ENCODE peak calls at places on chromosomes 3 and 15, in nine cellular contexts. M is non-pigmented ciliary epithelial cell, L is neural crest cell, K is NAMALWA, A is PC-9, O is neural progenitor cell, S is NCI-H524 treated with DMSO at 0.1 percent for 48 hours, H is NCI-H1092, I is cardiac septum. J is an unnamed sample.

GRCh38 chr15:58249646-58250312 is 111.6 kb downstream of the AQP9 start:
- DNase-seq in M (no peak), L (no peak), K (no peak), A (no peak), O (no peak), S (no peak), H (no peak), I (no peak), J (no peak)

GRCh38 chr3:40037582-40037981 is 228.2 kb downstream of the MYRIP start:
- DNase-seq in M (no peak), L (no peak), K (no peak), A (no peak), O (no peak), S (no peak), H (no peak), I (no peak), J (no peak)

GRCh38 chr15:95300958-95301357 is 1029.5 kb upstream of the NR2F2 start:
- DNase-seq in M (no peak), L (no peak), K (no peak), A (no peak), O (no peak), S (no peak), H (no peak), I (no peak), J (no peak)

GRCh38 chr3:127320529-127321121 is 32.8 kb upstream of the PRR20G start:
- DNase-seq in M (no peak), L (no peak), K (peak), A (no peak), O (peak), S (no peak), H (no peak), I (no peak), J (no peak)

GRCh38 chr3:137948400-137949072 is 61.4 kb upstream of the CLDN18 start:
- DNase-seq in M (no peak), L (no peak), K (no peak), A (no peak), O (no peak), S (peak), H (no peak), I (no peak), J (no peak)

GRCh38 chr15:65583701-65584100 is 27.2 kb downstream of the INTS14 start:
- DNase-seq in M (no peak), L (peak), K (peak), A (no peak), O (peak), S (no peak), H (no peak), I (no peak), J (no peak)

GRCh38 chr15:49678655-49679054 is 57.8 kb downstream of the DTWD1 start:
- DNase-seq in M (no peak), L (no peak), K (no peak), A (no peak), O (no peak), S (no peak), H (no peak), I (no peak), J (no peak)

GRCh38 chr3:102006812-102007485 is 157.6 kb downstream of the NFKBIZ start:
- DNase-seq in M (peak), L (no peak), K (no peak), A (no peak), O (no peak), S (no peak), H (peak), I (no peak), J (peak)

GRCh38 chr3:194237110-194237509 is 101.2 kb downstream of the HES1 start:
- DNase-seq in M (no peak), L (no peak), K (no peak), A (no peak), O (no peak), S (no peak), H (no peak), I (no peak), J (no peak)

GRCh38 chr3:133991209-133991608 is 38.5 kb downstream of the SLCO2A1 start:
- DNase-seq in M (no peak), L (no peak), K (no peak), A (no peak), O (no peak), S (no peak), H (no peak), I (peak), J (no peak)

GRCh38 chr15:35173444-35174118 is 88.5 kb upstream of the NANOGP8 start:
- DNase-seq in M (no peak), L (no peak), K (no peak), A (no peak), O (no peak), S (no peak), H (no peak), I (no peak), J (no peak)

GRCh38 chr15:41666353-41666920 is 6.2 kb downstream of the MGA start:
- DNase-seq in M (no peak), L (no peak), K (no peak), A (no peak), O (no peak), S (no peak), H (no peak), I (no peak), J (peak)

GRCh38 chr3:150739877-150740645 is 22.9 kb downstream of the SIAH2 start:
- DNase-seq in M (no peak), L (no peak), K (no peak), A (no peak), O (no peak), S (no peak), H (no peak), I (no peak), J (no peak)

GRCh38 chr3:76096036-76096435 is 310.7 kb upstream of the ZNF717 start:
- DNase-seq in M (no peak), L (no peak), K (no peak), A (no peak), O (no peak), S (no peak), H (no peak), I (no peak), J (no peak)

GRCh38 chr3:39936848-39937247 is 127.4 kb downstream of the MYRIP start:
- DNase-seq in M (no peak), L (no peak), K (no peak), A (no peak), O (no peak), S (no peak), H (no peak), I (no peak), J (no peak)

GRCh38 chr15:48402778-48403177 is 71.5 kb downstream of the DUT start:
- DNase-seq in M (no peak), L (no peak), K (no peak), A (no peak), O (no peak), S (no peak), H (no peak), I (no peak), J (peak)

GRCh38 chr3:66236281-66236680 is 15.5 kb downstream of the SLC25A26 start:
- DNase-seq in M (no peak), L (no peak), K (peak), A (no peak), O (peak), S (no peak), H (no peak), I (no peak), J (no peak)

GRCh38 chr3:61954097-61954528 is 392.7 kb downstream of the PTPRG start:
- DNase-seq in M (no peak), L (no peak), K (no peak), A (no peak), O (no peak), S (no peak), H (no peak), I (no peak), J (no peak)